ENCODE peak calls at places on chromosomes 6 and 20, in six cellular contexts. Y, O, L, Q, M and W are unnamed samples.

GRCh38 chr6:79277109-79277508 is 42.6 kb upstream of the HMGN3 start:
- DNase-seq in Y (no peak), Q (no peak), M (no peak), L (no peak), O (no peak), W (no peak)

GRCh38 chr6:154882107-154882506 is 113.0 kb upstream of the TIAM2 start:
- DNase-seq in L (no peak), Q (no peak), M (peak), O (no peak), Y (no peak), W (no peak)

GRCh38 chr20:58216334-58216733 is 12.1 kb downstream of the ANKRD60 start:
- DNase-seq in M (no peak), Y (no peak), Q (no peak), O (no peak), L (no peak), W (no peak)

GRCh38 chr6:5478380-5478779 is 217.1 kb downstream of the FARS2 start:
- DNase-seq in Q (no peak), L (no peak), M (no peak), O (no peak), Y (no peak), W (no peak)

GRCh38 chr6:34549804-34550202 is 6.3 kb downstream of the SPDEF start:
- DNase-seq in Q (no peak), M (no peak), L (no peak), Y (no peak), O (no peak), W (no peak)

GRCh38 chr20:23047001-23047737 is 2.3 kb downstream of the THBD start:
- DNase-seq in M (no peak), Q (no peak), Y (no peak), O (no peak), L (no peak), W (no peak)

GRCh38 chr6:68032217-68032616 is 602.9 kb upstream of the ADGRB3 start:
- DNase-seq in Q (no peak), M (no peak), Y (no peak), O (no peak), L (no peak), W (no peak)

GRCh38 chr6:107670792-107671199 is 153.3 kb downstream of the SCML4 start:
- DNase-seq in M (no peak), Y (peak), L (no peak), Q (no peak), O (no peak), W (no peak)

GRCh38 chr20:47762699-47763098 is 22.6 kb downstream of the SULF2 start:
- DNase-seq in M (no peak), Q (no peak), Y (no peak), L (no peak), O (no peak), W (no peak)

GRCh38 chr6:31657406-31658157 is 1.9 kb downstream of the APOM start:
- DNase-seq in O (no peak), Q (no peak), M (no peak), L (no peak), Y (no peak), W (no peak)

GRCh38 chr6:32940656-32941411 is at the start of gene HLA-DMB:
- DNase-seq in M (peak), Y (peak), L (no peak), O (peak), Q (peak), W (no peak)

GRCh38 chr6:46931416-46931815 is 9.7 kb upstream of the ADGRF5 start:
- DNase-seq in O (no peak), L (no peak), Q (no peak), M (no peak), Y (no peak), W (no peak)

DNA sequence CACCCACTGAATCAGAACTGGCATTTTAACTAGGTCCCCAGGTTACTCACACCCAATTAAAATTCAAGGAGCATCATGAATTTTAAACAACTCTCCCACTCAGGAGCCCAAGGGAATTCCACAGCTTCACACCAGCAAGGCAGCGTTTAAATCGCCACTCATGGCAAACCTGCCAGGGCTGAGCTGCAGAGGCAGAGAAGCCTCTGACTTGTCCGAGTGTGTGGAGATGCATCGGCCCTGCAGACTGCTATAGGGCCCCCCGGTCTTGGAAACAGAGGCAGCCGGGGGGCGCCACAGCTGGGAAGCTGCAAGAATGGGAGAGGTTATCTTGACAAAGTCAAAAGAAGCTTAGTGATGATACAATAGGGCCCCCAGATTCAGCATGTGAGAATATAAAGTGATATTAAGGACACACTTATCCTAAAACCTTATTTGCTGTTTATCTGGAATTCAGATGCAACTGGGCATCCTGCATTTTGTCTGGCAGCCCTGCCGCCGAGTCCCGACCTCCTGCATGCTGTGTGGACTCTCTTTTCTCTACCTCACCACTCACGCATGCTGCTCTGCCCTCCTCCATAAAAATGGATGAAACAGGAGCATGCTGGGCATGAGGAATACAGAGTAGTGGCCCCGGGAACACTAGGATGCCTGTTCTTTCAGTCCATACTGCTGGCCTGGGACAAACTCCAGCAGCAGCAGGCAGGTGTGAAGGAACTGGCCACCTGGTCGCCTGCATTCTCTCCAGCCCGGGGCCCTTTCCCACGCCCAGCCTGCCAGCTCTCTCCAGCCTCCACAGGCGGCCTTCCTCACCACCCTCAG is 126.1 kb downstream of the PXDC1 start:
- DNase-seq in Q (no peak), M (no peak), L (no peak), Y (no peak), O (no peak), W (peak)
- TF ChIP-seq CTCF in Q (no peak), M (no peak), L (no peak), Y (no peak), O (no peak), W (no peak)

DNA sequence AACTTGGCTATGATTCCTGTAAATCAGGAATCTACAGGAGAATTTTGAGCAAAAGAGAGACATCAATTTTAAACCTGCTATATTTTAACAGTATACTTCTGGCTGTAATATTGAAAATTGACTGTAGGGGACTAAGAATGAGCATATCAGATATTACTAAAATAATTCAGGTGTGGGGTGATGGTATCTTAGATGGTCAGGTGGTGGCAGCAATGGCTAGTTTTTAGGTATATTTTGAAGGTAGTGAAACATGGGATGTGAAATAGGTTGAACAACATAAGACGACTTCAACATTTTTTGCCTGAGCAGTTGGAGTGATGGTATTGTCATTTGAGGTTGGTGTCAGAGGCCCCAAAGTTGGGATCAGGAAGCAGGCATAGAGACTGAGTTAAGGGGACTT is 32.1 kb downstream of the FAM83B start:
- DNase-seq in Q (no peak), M (no peak), Y (no peak), O (no peak), L (no peak), W (no peak)
- TF ChIP-seq CTCF in Q (no peak), M (no peak), Y (no peak), O (no peak), L (no peak), W (peak)

DNA sequence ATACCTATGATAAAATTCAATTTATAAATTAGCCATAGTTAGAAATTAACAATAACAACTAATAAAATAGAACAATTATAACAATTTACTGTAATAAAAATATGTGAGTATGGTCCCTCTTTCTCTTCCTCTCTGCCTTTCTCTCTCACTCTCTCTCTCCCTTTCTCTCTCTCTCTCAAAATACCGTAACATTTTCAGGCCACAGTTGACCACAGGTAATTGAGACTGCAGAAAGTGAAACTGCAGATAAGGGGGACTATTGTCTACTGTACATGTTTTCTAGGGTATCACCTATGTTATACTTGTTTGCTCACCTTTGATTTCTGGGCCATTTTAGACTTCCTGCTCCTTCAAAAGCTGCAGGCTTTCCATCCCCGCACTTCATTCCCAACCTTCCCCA is 46.8 kb downstream of the LY86 start:
- DNase-seq in L (no peak), O (no peak), Q (no peak), M (no peak), Y (no peak), W (no peak)
- TF ChIP-seq CTCF in L (no peak), O (no peak), Q (no peak), M (no peak), Y (no peak), W (no peak)

GRCh38 chr6:3063733-3064700 is 4.3 kb upstream of the RIPK1 start:
- DNase-seq in M (peak), O (peak), Y (peak), Q (peak), L (peak), W (peak)

GRCh38 chr6:3057063-3057462 is 11.2 kb upstream of the RIPK1 start:
- DNase-seq in Y (no peak), L (no peak), M (no peak), O (no peak), Q (no peak), W (no peak)

GRCh38 chr6:3058957-3059356 is 9.3 kb upstream of the RIPK1 start:
- DNase-seq in M (no peak), L (no peak), Y (no peak), Q (no peak), O (no peak), W (no peak)

GRCh38 chr6:3061501-3061941 is 6.8 kb upstream of the RIPK1 start:
- DNase-seq in Y (no peak), M (no peak), Q (no peak), O (no peak), L (no peak), W (no peak)
- TF ChIP-seq CTCF in Y (no peak), M (no peak), Q (no peak), O (peak), L (no peak), W (peak)

GRCh38 chr6:168355716-168356522 is 36.3 kb upstream of the DACT2 start:
- DNase-seq in O (no peak), L (no peak), M (peak), Q (no peak), Y (peak), W (peak)
- TF ChIP-seq CTCF in O (no peak), L (peak), M (peak), Q (peak), Y (peak), W (peak)

GRCh38 chr20:40687384-40688128 is 1.5 kb downstream of the MAFB start:
- DNase-seq in L (no peak), M (peak), O (no peak), Y (peak), Q (no peak), W (no peak)
- TF ChIP-seq CTCF in L (no peak), M (no peak), O (no peak), Y (no peak), Q (no peak), W (no peak)